ENCODE peak calls at places on chromosome 16, in ten cellular contexts. E is colonic mucosa; W is adipocyte; Y is activated CD4-positive, alpha-beta T cell treated with anti-CD3 and anti-CD28 coated beads, Interleukin-2, amount 50 U/mL, for 24 hours; F is ovary; A is T-helper 17 cell; T is AG10803; J is RWPE1; I is CD8-positive, alpha-beta T cell; D is heart left ventricle. N is an unnamed sample.

GRCh38 chr16:67718668-67719047 is 458 bp downstream of the GFOD2 start:
- DNase-seq in W (no peak), F (no peak), Y (no peak), A (no peak), E (peak), T (no peak), I (no peak), D (no peak), J (no peak), N (peak)

GRCh38 chr16:48081656-48082055 is 74.1 kb downstream of the ABCC12 start:
- DNase-seq in Y (no peak), T (peak), F (no peak), I (no peak), W (peak), D (no peak), A (no peak), E (no peak), J (peak), N (no peak)

GRCh38 chr16:2054543-2055245 is 6.9 kb downstream of the TSC2 start:
- DNase-seq in I (no peak), A (no peak), J (no peak), W (no peak), D (no peak), Y (no peak), F (no peak), E (peak), T (no peak), N (no peak)

GRCh38 chr16:71542377-71542776 is 16.2 kb downstream of the CHST4 start:
- DNase-seq in Y (peak), W (peak), A (peak), E (peak), J (peak), D (no peak), I (peak), F (no peak), T (peak), N (peak)

GRCh38 chr16:2902337-2903130 is 9.2 kb upstream of the FLYWCH1 start:
- DNase-seq in E (no peak), A (no peak), W (no peak), F (no peak), J (no peak), D (no peak), T (no peak), Y (no peak), I (no peak), N (no peak)

GRCh38 chr16:11700264-11701029 is 32.2 kb downstream of the SNN start:
- DNase-seq in F (no peak), A (no peak), D (no peak), T (no peak), W (peak), J (no peak), Y (no peak), I (no peak), E (no peak), N (no peak)

GRCh38 chr16:89426736-89427525 is 63.4 kb downstream of the ANKRD11 start:
- DNase-seq in F (no peak), Y (no peak), I (no peak), T (no peak), A (no peak), W (no peak), J (no peak), D (no peak), E (no peak), N (no peak)

GRCh38 chr16:50099957-50100648 is 34.3 kb downstream of the HEATR3 start:
- DNase-seq in T (no peak), A (no peak), E (no peak), J (peak), D (no peak), I (no peak), Y (no peak), F (no peak), W (no peak), N (no peak)

GRCh38 chr16:85168732-85169256 is 56.5 kb upstream of the CIBAR2 start:
- DNase-seq in I (no peak), D (peak), T (peak), W (peak), J (peak), F (peak), Y (no peak), E (peak), A (no peak), N (no peak)

GRCh38 chr16:80931985-80932720 is 74.5 kb downstream of the CMC2 start:
- DNase-seq in E (peak), W (peak), A (no peak), Y (no peak), I (no peak), T (peak), D (peak), F (peak), J (no peak), N (no peak)

GRCh38 chr16:84532855-84533486 is 28.5 kb upstream of the MEAK7 start:
- DNase-seq in D (no peak), Y (no peak), J (no peak), T (peak), W (peak), A (no peak), I (no peak), E (no peak), F (no peak), N (no peak)